ENCODE peak calls at places on chromosomes 16 and 17, in six cellular contexts. Y is GM12864, G is suprapubic skin, S is fibroblast of mammary gland, A is body of pancreas, J is stomach. F is an unnamed sample.

GRCh38 chr17:73895157-73895556 is 250.9 kb upstream of the SDK2 start:
- DNase-seq in Y (no peak), G (no peak), S (no peak), A (no peak), J (no peak), F (no peak)

GRCh38 chr17:51356084-51356410 is 95.7 kb downstream of the UTP18 start:
- DNase-seq in Y (no peak), G (no peak), S (no peak), A (no peak), J (no peak), F (no peak)

GRCh38 chr16:2882460-2883026 is 472 bp upstream of the FLYWCH2 start:
- DNase-seq in Y (peak), G (peak), S (peak), A (peak), J (peak), F (peak)

GRCh38 chr17:17175917-17176316 is 30.2 kb downstream of the PLD6 start:
- DNase-seq in Y (no peak), G (no peak), S (no peak), A (no peak), J (no peak), F (no peak)

GRCh38 chr17:394718-395095 is 42.1 kb upstream of the RPH3AL start:
- DNase-seq in Y (no peak), G (no peak), S (no peak), A (no peak), J (no peak), F (no peak)

GRCh38 chr16:70018254-70018653 is 67.1 kb downstream of the CLEC18A start:
- DNase-seq in Y (no peak), G (no peak), S (peak), A (peak), J (no peak), F (peak)

GRCh38 chr17:496761-497586 is 144.4 kb upstream of the RPH3AL start:
- DNase-seq in Y (no peak), G (no peak), S (peak), A (no peak), J (no peak), F (no peak)

GRCh38 chr17:35906559-35907265 is 23.9 kb downstream of the RDM1 start:
- DNase-seq in Y (no peak), G (no peak), S (peak), A (no peak), J (no peak), F (no peak)

GRCh38 chr17:67441052-67441738 is 64.1 kb downstream of the PITPNC1 start:
- DNase-seq in Y (no peak), G (no peak), S (peak), A (no peak), J (no peak), F (no peak)

GRCh38 chr16:82891918-82892317 is 265.1 kb downstream of the CDH13 start:
- DNase-seq in Y (no peak), G (no peak), S (no peak), A (no peak), J (no peak), F (no peak)

GRCh38 chr17:62565817-62566216 is 61.7 kb upstream of the MRC2 start:
- DNase-seq in Y (no peak), G (no peak), S (peak), A (no peak), J (no peak), F (no peak)

GRCh38 chr17:57755479-57756070 is 10.5 kb upstream of the CCDC182 start:
- DNase-seq in Y (no peak), G (no peak), S (no peak), A (no peak), J (no peak), F (no peak)

GRCh38 chr16:85767569-85767968 is 16.7 kb upstream of the C16orf74 start:
- DNase-seq in Y (no peak), G (no peak), S (peak), A (no peak), J (no peak), F (no peak)

GRCh38 chr16:49632798-49633189 is 223.1 kb downstream of the ZNF423 start:
- DNase-seq in Y (no peak), G (no peak), S (no peak), A (no peak), J (no peak), F (no peak)

GRCh38 chr16:25108054-25108453 is 3.5 kb upstream of the LCMT1 start:
- DNase-seq in Y (no peak), G (no peak), S (no peak), A (no peak), J (no peak), F (no peak)

GRCh38 chr17:32335647-32336046 is 6.3 kb downstream of the C17orf75 start:
- DNase-seq in Y (no peak), G (no peak), S (peak), A (no peak), J (no peak), F (no peak)

GRCh38 chr17:67443931-67444597 is 67.0 kb downstream of the PITPNC1 start:
- DNase-seq in Y (no peak), G (no peak), S (peak), A (no peak), J (no peak), F (no peak)

GRCh38 chr17:82302991-82303943 is 14.1 kb downstream of the CD7 start:
- DNase-seq in Y (no peak), G (no peak), S (no peak), A (no peak), J (no peak), F (no peak)

GRCh38 chr17:33039874-33040273 is 48.2 kb downstream of the SPACA3 start:
- DNase-seq in Y (no peak), G (no peak), S (peak), A (no peak), J (no peak), F (no peak)

GRCh38 chr17:57485566-57485865 is 229.2 kb downstream of the MSI2 start:
- DNase-seq in Y (no peak), G (no peak), S (no peak), A (no peak), J (no peak), F (no peak)

GRCh38 chr17:68302066-68302564 is 10.8 kb downstream of the ARSG start:
- DNase-seq in Y (no peak), G (no peak), S (no peak), A (no peak), J (no peak), F (no peak)

GRCh38 chr16:55367301-55367745 is 43.3 kb downstream of the IRX6 start:
- DNase-seq in Y (no peak), G (no peak), S (peak), A (no peak), J (no peak), F (no peak)

GRCh38 chr17:56292010-56292409 is 138.7 kb downstream of the ANKFN1 start:
- DNase-seq in Y (no peak), G (no peak), S (peak), A (no peak), J (no peak), F (no peak)

GRCh38 chr16:24507959-24508358 is 31.4 kb upstream of the RBBP6 start:
- DNase-seq in Y (no peak), G (no peak), S (no peak), A (no peak), J (no peak), F (no peak)

GRCh38 chr16:88685156-88686061 is 898 bp downstream of the SNAI3 start:
- DNase-seq in Y (no peak), G (no peak), S (peak), A (peak), J (no peak), F (no peak)

GRCh38 chr17:70169707-70170597 is 620 bp downstream of the KCNJ2 start:
- DNase-seq in Y (no peak), G (no peak), S (peak), A (no peak), J (no peak), F (no peak)

GRCh38 chr17:29251969-29252866 is 5.6 kb downstream of the CRYBA1 start:
- DNase-seq in Y (no peak), G (no peak), S (peak), A (no peak), J (no peak), F (no peak)

GRCh38 chr17:41367426-41368075 is 2.1 kb downstream of the KRT33B start:
- DNase-seq in Y (no peak), G (no peak), S (peak), A (no peak), J (no peak), F (no peak)

GRCh38 chr17:48594412-48595106 is 980 bp upstream of the HOXB5 start:
- DNase-seq in Y (no peak), G (no peak), S (no peak), A (no peak), J (no peak), F (no peak)

GRCh38 chr17:66126231-66126630 is 65.7 kb downstream of the CEP112 start:
- DNase-seq in Y (no peak), G (no peak), S (peak), A (no peak), J (no peak), F (no peak)

GRCh38 chr16:67399218-67399733 is 6.0 kb upstream of the TPPP3 start:
- DNase-seq in Y (no peak), G (no peak), S (no peak), A (peak), J (peak), F (no peak)

GRCh38 chr17:28948873-28949184 is 2.5 kb downstream of the PHF12 start:
- DNase-seq in Y (no peak), G (no peak), S (peak), A (no peak), J (no peak), F (no peak)

GRCh38 chr17:19262650-19263620 is 25.8 kb downstream of the EPN2 start:
- DNase-seq in Y (no peak), G (no peak), S (peak), A (no peak), J (no peak), F (no peak)

GRCh38 chr16:48081656-48082055 is 74.1 kb downstream of the ABCC12 start:
- DNase-seq in Y (no peak), G (no peak), S (peak), A (no peak), J (no peak), F (no peak)

GRCh38 chr16:50472472-50472871 is 75.7 kb upstream of the NKD1 start:
- DNase-seq in Y (no peak), G (peak), S (no peak), A (no peak), J (no peak), F (no peak)

GRCh38 chr16:69114976-69115355 is 9.5 kb downstream of the HAS3 start:
- DNase-seq in Y (no peak), G (no peak), S (no peak), A (no peak), J (no peak), F (no peak)

GRCh38 chr17:55601874-55602364 is 90.7 kb upstream of the SMIM36 start:
- DNase-seq in Y (no peak), G (no peak), S (peak), A (no peak), J (no peak), F (no peak)

DNA sequence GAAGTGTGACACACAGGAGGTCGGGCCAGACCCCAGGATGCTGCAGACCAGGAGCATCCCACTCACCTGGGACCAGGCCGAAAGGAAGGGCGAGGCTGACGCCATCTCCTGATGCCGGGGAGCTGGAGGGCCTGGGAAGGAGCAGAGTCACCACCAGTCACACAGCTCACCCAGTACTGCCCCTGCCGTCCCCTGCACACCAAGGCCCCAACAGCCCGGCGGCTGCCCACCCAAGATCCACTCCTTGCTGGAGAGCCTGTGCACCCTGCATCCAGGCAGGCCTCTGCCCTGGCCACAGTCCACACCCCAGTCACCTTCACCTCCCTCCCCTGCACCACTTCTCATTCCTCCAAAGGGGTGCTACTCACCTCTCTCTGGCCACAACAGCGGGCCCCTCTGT is 4.8 kb downstream of the ZNF500 start:
- DNase-seq in Y (no peak), G (no peak), S (no peak), A (no peak), J (no peak), F (no peak)
- H3K4me3 ChIP-seq in Y (no peak), G (no peak), S (no peak), A (no peak), J (no peak), F (no peak)

GRCh38 chr16:56658476-56658875 is 717 bp downstream of the MT1F start:
- DNase-seq in Y (no peak), G (no peak), S (no peak), A (no peak), J (no peak), F (no peak)

GRCh38 chr16:56662357-56663354 is 4.9 kb downstream of the MT1F start:
- DNase-seq in Y (no peak), G (no peak), S (no peak), A (no peak), J (no peak), F (no peak)

GRCh38 chr16:56653218-56653617 is 1.5 kb downstream of the MT1B start:
- DNase-seq in Y (no peak), G (no peak), S (no peak), A (no peak), J (no peak), F (no peak)

GRCh38 chr16:56652600-56652999 is 914 bp downstream of the MT1B start:
- DNase-seq in Y (no peak), G (no peak), S (no peak), A (no peak), J (no peak), F (no peak)

DNA sequence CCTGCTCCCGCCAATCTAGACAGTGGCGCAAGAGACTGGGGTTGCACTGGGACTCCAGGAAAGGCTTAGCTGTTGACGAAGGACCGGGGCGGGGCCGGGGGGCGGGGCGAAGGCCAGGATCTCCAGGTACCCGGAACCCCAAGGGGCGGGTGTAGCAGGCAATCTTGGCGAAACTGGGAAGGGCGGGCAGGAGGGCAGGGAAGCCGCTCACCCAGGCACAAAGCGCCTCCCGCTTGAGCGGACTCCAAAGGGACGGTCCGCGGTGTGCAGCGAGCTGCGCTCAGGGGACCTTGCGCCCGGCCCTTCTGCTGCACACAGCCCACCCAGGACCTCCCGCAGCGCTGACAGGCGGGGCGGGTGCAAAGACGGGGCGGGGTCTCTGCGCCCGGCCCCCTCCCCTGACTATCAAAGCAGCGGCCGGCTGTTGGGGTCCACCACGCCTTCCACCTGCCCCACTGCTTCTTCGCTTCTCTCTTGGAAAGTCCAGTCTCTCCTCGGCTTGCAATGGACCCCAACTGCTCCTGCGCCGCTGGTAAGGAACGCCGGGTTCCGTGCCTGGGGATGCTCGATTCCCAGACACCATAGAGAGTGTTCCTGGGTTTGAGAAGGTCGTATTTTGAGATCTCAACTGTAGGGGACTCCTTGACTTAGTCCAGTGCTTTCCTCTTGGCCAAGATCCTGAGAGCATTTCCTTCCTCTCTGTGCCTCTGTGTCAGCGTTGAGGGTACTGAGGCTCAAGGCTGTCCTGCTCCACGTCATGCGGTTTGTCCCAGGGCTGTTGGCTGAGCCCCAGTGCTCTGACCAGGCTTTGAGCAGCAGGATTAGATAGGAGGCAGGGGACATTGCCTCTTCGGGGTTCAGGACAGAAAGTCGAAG is at the start of gene MT1F:
- DNase-seq in Y (no peak), G (peak), S (peak), A (peak), J (peak), F (peak)
- TF ChIP-seq CTCF in Y (no peak), G (no peak), S (no peak), A (no peak), J (no peak), F (no peak)

GRCh38 chr17:44105941-44106340 is 17.5 kb downstream of the HDAC5 start:
- DNase-seq in Y (no peak), G (no peak), S (no peak), A (no peak), J (no peak), F (no peak)
- H3K4me3 ChIP-seq in Y (no peak), G (no peak), S (no peak), A (no peak), J (no peak), F (no peak)

GRCh38 chr17:3535253-3535995 is 22.2 kb downstream of the TRPV3 start:
- DNase-seq in Y (no peak), G (no peak), S (peak), A (peak), J (peak), F (no peak)

GRCh38 chr17:3534881-3535252 is 22.7 kb downstream of the TRPV3 start:
- DNase-seq in Y (no peak), G (no peak), S (peak), A (no peak), J (no peak), F (no peak)

GRCh38 chr17:3532859-3533142 is 24.8 kb downstream of the TRPV3 start:
- DNase-seq in Y (no peak), G (no peak), S (no peak), A (no peak), J (no peak), F (no peak)

GRCh38 chr17:3532106-3532858 is 25.3 kb downstream of the TRPV3 start:
- DNase-seq in Y (no peak), G (no peak), S (no peak), A (no peak), J (no peak), F (no peak)

GRCh38 chr17:3533752-3534151 is 23.9 kb downstream of the TRPV3 start:
- DNase-seq in Y (no peak), G (no peak), S (no peak), A (no peak), J (no peak), F (no peak)
- TF ChIP-seq CTCF in Y (no peak), G (no peak), S (no peak), A (no peak), J (no peak), F (no peak)

GRCh38 chr16:27430512-27430911 is 28.5 kb downstream of the IL21R start:
- DNase-seq in Y (no peak), G (no peak), S (no peak), A (no peak), J (no peak), F (no peak)
- H3K4me3 ChIP-seq in Y (peak), G (no peak), S (no peak), A (no peak), J (no peak), F (no peak)

GRCh38 chr17:8893621-8894020 is 26.1 kb upstream of the PIK3R6 start:
- DNase-seq in Y (no peak), G (no peak), S (no peak), A (no peak), J (no peak), F (no peak)

GRCh38 chr17:8892338-8892690 is 24.8 kb upstream of the PIK3R6 start:
- DNase-seq in Y (peak), G (no peak), S (peak), A (no peak), J (no peak), F (no peak)

GRCh38 chr17:8894673-8895578 is 27.5 kb upstream of the PIK3R6 start:
- DNase-seq in Y (peak), G (peak), S (peak), A (peak), J (peak), F (peak)

GRCh38 chr17:8894189-8894611 is 26.7 kb upstream of the PIK3R6 start:
- DNase-seq in Y (no peak), G (peak), S (no peak), A (no peak), J (no peak), F (no peak)

GRCh38 chr17:8893059-8893458 is 25.6 kb upstream of the PIK3R6 start:
- DNase-seq in Y (no peak), G (no peak), S (no peak), A (no peak), J (no peak), F (no peak)
- TF ChIP-seq CTCF in Y (no peak), G (no peak), S (no peak), A (no peak), J (no peak), F (no peak)

GRCh38 chr17:7222972-7223292 is 3.2 kb downstream of the ACADVL start:
- DNase-seq in Y (no peak), G (no peak), S (no peak), A (no peak), J (no peak), F (no peak)

GRCh38 chr17:7219812-7220592 is at the start of the genes ACADVL and DLG4:
- DNase-seq in Y (no peak), G (peak), S (peak), A (peak), J (peak), F (peak)

GRCh38 chr17:7220593-7221280 is 999 bp downstream of the ACADVL start:
- DNase-seq in Y (no peak), G (no peak), S (peak), A (peak), J (peak), F (peak)

GRCh38 chr17:7222093-7222971 is 2.6 kb downstream of the ACADVL start:
- DNase-seq in Y (no peak), G (no peak), S (no peak), A (peak), J (no peak), F (no peak)

GRCh38 chr17:7221281-7222092 is 1.7 kb downstream of the ACADVL start:
- DNase-seq in Y (no peak), G (no peak), S (no peak), A (peak), J (no peak), F (no peak)
- H3K4me3 ChIP-seq in Y (no peak), G (no peak), S (peak), A (no peak), J (peak), F (peak)

GRCh38 chr17:75650874-75651273 is 16.1 kb downstream of the RECQL5 start:
- DNase-seq in Y (no peak), G (no peak), S (no peak), A (no peak), J (no peak), F (no peak)

GRCh38 chr17:75658237-75658636 is 8.7 kb downstream of the RECQL5 start:
- DNase-seq in Y (no peak), G (no peak), S (no peak), A (no peak), J (no peak), F (no peak)

GRCh38 chr17:75652934-75653549 is 13.9 kb downstream of the RECQL5 start:
- DNase-seq in Y (no peak), G (no peak), S (peak), A (peak), J (no peak), F (no peak)

GRCh38 chr17:75652341-75652740 is 14.6 kb downstream of the RECQL5 start:
- DNase-seq in Y (no peak), G (no peak), S (no peak), A (no peak), J (no peak), F (no peak)

DNA sequence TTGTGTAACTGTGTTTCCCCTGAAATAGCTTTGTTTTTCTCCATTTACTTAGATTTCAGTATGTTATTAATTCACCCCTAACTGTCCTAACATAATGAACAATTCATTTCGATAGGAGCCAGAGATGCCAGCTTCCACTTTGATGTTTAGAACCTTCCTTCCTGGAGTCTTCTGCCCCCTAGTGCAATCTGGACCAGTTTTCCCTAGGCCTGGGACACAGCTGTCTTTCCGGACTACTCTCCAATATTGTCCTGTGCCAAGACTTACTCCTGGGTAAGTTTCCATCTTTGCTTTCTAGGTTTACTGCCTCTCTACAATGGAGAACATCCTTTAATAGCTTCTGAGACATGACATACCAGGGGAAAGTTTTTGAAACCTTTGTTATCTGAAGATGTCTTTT is 12.8 kb downstream of the RECQL5 start:
- DNase-seq in Y (no peak), G (no peak), S (peak), A (no peak), J (no peak), F (no peak)
- TF ChIP-seq CTCF in Y (no peak), G (no peak), S (peak), A (no peak), J (no peak), F (peak)

GRCh38 chr17:1997587-1998425 is 27.3 kb downstream of the RTN4RL1 start:
- DNase-seq in Y (no peak), G (no peak), S (no peak), A (peak), J (peak), F (no peak)
- H3K4me3 ChIP-seq in Y (no peak), G (peak), S (peak), A (peak), J (peak), F (no peak)

F was measured in LNCaP clone FGC.